ENCODE peak calls at places on chromosomes 11 and 22, in six cellular contexts. One of them, this sample, is unnamed. For H3K27me3, the result is how much of the 10 kb centered on the place peaks cover.

GRCh38 chr11:114846040-114846791 is 167.9 kb downstream of the NXPE2 start:
- DNase-seq in K562: peak
- DNase-seq in stomach: no peak
- DNase-seq in ovary: no peak
- DNase-seq in HCT116: no peak
- DNase-seq in heart left ventricle: peak
- DNase-seq in this sample: no peak

GRCh38 chr11:119892311-119892808 is 163.4 kb upstream of the NECTIN1 start:
- DNase-seq in HCT116: no peak
- DNase-seq in ovary: no peak
- DNase-seq in heart left ventricle: peak
- DNase-seq in stomach: no peak
- DNase-seq in K562: no peak
- DNase-seq in this sample: no peak

GRCh38 chr11:114273071-114273470 is 23.1 kb upstream of the NNMT start:
- DNase-seq in ovary: no peak
- DNase-seq in stomach: no peak
- DNase-seq in heart left ventricle: no peak
- DNase-seq in HCT116: no peak
- DNase-seq in K562: no peak
- DNase-seq in this sample: no peak

GRCh38 chr11:88353835-88354496 is 16.4 kb upstream of the CTSC start:
- DNase-seq in ovary: no peak
- DNase-seq in K562: no peak
- DNase-seq in heart left ventricle: no peak
- DNase-seq in HCT116: no peak
- DNase-seq in stomach: no peak
- DNase-seq in this sample: no peak

GRCh38 chr11:2404735-2405196 is 4.2 kb downstream of the TSSC4 start:
- DNase-seq in stomach: no peak
- DNase-seq in heart left ventricle: no peak
- DNase-seq in HCT116: no peak
- DNase-seq in K562: no peak
- DNase-seq in ovary: no peak
- DNase-seq in this sample: no peak

GRCh38 chr11:762421-763072 is 14.7 kb downstream of the GATD1 start:
- DNase-seq in heart left ventricle: no peak
- DNase-seq in ovary: peak
- DNase-seq in stomach: peak
- DNase-seq in K562: peak
- DNase-seq in HCT116: peak
- DNase-seq in this sample: no peak

GRCh38 chr11:130407978-130408377 is 20.4 kb downstream of the ADAMTS8 start:
- DNase-seq in HCT116: peak
- DNase-seq in heart left ventricle: peak
- DNase-seq in K562: no peak
- DNase-seq in ovary: no peak
- DNase-seq in stomach: no peak
- DNase-seq in this sample: no peak

GRCh38 chr11:87743002-87743401 is 432.2 kb downstream of the RAB38 start:
- DNase-seq in heart left ventricle: no peak
- DNase-seq in K562: no peak
- DNase-seq in HCT116: no peak
- DNase-seq in stomach: no peak
- DNase-seq in ovary: no peak
- DNase-seq in this sample: no peak

GRCh38 chr22:40156001-40156516 is 21.7 kb upstream of the TNRC6B start:
- DNase-seq in stomach: peak
- DNase-seq in K562: peak
- DNase-seq in heart left ventricle: no peak
- DNase-seq in HCT116: peak
- DNase-seq in ovary: no peak
- DNase-seq in this sample: no peak

GRCh38 chr11:113351061-113351460 is 36.5 kb upstream of the ANKK1 start:
- DNase-seq in HCT116: no peak
- DNase-seq in heart left ventricle: no peak
- DNase-seq in ovary: no peak
- DNase-seq in K562: no peak
- DNase-seq in stomach: no peak
- DNase-seq in this sample: no peak

GRCh38 chr11:113286509-113287497 is 27.6 kb upstream of the TTC12 start:
- DNase-seq in K562: no peak
- DNase-seq in HCT116: no peak
- DNase-seq in stomach: no peak
- DNase-seq in ovary: no peak
- DNase-seq in heart left ventricle: no peak
- DNase-seq in this sample: no peak

GRCh38 chr11:96943970-96944369 is 554.2 kb downstream of the JRKL start:
- DNase-seq in K562: no peak
- DNase-seq in ovary: no peak
- DNase-seq in HCT116: no peak
- DNase-seq in stomach: no peak
- DNase-seq in heart left ventricle: no peak
- DNase-seq in this sample: no peak

GRCh38 chr11:70137383-70137782 is 59.3 kb downstream of the ANO1 start:
- DNase-seq in HCT116: no peak
- DNase-seq in heart left ventricle: no peak
- DNase-seq in stomach: no peak
- DNase-seq in K562: no peak
- DNase-seq in ovary: no peak
- DNase-seq in this sample: no peak

GRCh38 chr11:32892355-32893090 is at the start of gene QSER1:
- DNase-seq in stomach: peak
- DNase-seq in K562: peak
- DNase-seq in ovary: peak
- DNase-seq in heart left ventricle: peak
- DNase-seq in HCT116: no peak
- DNase-seq in this sample: no peak

GRCh38 chr11:83007909-83008580 is 63.7 kb downstream of the RAB30 start:
- DNase-seq in HCT116: no peak
- DNase-seq in ovary: peak
- DNase-seq in heart left ventricle: peak
- DNase-seq in stomach: peak
- DNase-seq in K562: peak
- DNase-seq in this sample: no peak

GRCh38 chr22:44881246-44881600 is 128.6 kb downstream of the PHF21B start:
- DNase-seq in K562: no peak
- DNase-seq in heart left ventricle: no peak
- DNase-seq in ovary: no peak
- DNase-seq in HCT116: no peak
- DNase-seq in stomach: no peak
- DNase-seq in this sample: no peak

GRCh38 chr22:22440188-22440587 is 68.4 kb downstream of the ZNF280B start:
- DNase-seq in K562: no peak
- DNase-seq in HCT116: no peak
- DNase-seq in stomach: no peak
- DNase-seq in ovary: no peak
- DNase-seq in heart left ventricle: no peak
- DNase-seq in this sample: no peak

GRCh38 chr11:106961518-106961917 is 56.8 kb downstream of the GUCY1A2 start:
- DNase-seq in heart left ventricle: no peak
- DNase-seq in stomach: no peak
- DNase-seq in K562: no peak
- DNase-seq in ovary: no peak
- DNase-seq in HCT116: no peak
- DNase-seq in this sample: no peak

GRCh38 chr11:102453286-102453797 is 777 bp upstream of the TMEM123 start:
- DNase-seq in K562: no peak
- DNase-seq in ovary: no peak
- DNase-seq in HCT116: no peak
- DNase-seq in heart left ventricle: no peak
- DNase-seq in stomach: no peak
- DNase-seq in this sample: no peak

GRCh38 chr11:15696069-15696468 is 581.3 kb downstream of the INSC start:
- DNase-seq in HCT116: no peak
- DNase-seq in ovary: no peak
- DNase-seq in heart left ventricle: no peak
- DNase-seq in stomach: no peak
- DNase-seq in K562: no peak
- DNase-seq in this sample: no peak

GRCh38 chr22:29901354-29901753 is 18.4 kb downstream of the MTMR3 start:
- DNase-seq in HCT116: no peak
- DNase-seq in K562: no peak
- DNase-seq in heart left ventricle: no peak
- DNase-seq in stomach: no peak
- DNase-seq in ovary: no peak
- DNase-seq in this sample: no peak

GRCh38 chr11:38476808-38477565 is 1879.0 kb upstream of the RAG2 start:
- DNase-seq in heart left ventricle: no peak
- DNase-seq in K562: no peak
- DNase-seq in ovary: no peak
- DNase-seq in stomach: no peak
- DNase-seq in HCT116: no peak
- DNase-seq in this sample: no peak

GRCh38 chr11:19546325-19546724 is 166.3 kb upstream of the NAV2 start:
- DNase-seq in stomach: no peak
- DNase-seq in HCT116: no peak
- DNase-seq in ovary: no peak
- DNase-seq in K562: no peak
- DNase-seq in heart left ventricle: no peak
- DNase-seq in this sample: no peak

DNA sequence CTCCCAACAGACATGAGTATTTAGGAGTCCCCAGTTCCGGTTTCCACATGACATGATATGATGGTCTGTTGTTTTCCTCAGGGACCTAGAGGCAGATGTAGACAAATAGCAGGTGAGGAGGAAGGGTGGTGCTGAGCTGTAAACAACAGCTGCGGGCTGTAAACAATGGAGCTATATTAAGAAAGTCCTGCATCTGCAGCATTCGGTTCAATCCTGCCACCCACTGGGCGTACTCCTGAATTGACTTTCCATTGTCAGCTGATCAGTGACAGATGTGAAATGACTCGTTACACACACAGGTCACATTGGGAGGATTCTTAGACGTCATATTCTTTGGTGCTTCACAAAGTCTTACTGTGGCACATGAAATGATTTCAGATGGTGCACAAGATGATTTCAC is 26.8 kb upstream of the RAG1 start:
- DNase-seq in ovary: no peak
- DNase-seq in heart left ventricle: peak
- DNase-seq in HCT116: peak
- DNase-seq in stomach: peak
- DNase-seq in K562: peak
- DNase-seq in this sample: no peak
- TF ChIP-seq CTCF in ovary: no peak
- TF ChIP-seq CTCF in heart left ventricle: peak
- TF ChIP-seq CTCF in HCT116: peak
- TF ChIP-seq CTCF in stomach: no peak
- TF ChIP-seq CTCF in K562: peak
- TF ChIP-seq CTCF in this sample: no peak

GRCh38 chr11:65609711-65610110 is 4.3 kb downstream of the MAP3K11 start:
- DNase-seq in heart left ventricle: no peak
- DNase-seq in ovary: peak
- DNase-seq in HCT116: no peak
- DNase-seq in K562: no peak
- DNase-seq in stomach: no peak
- DNase-seq in this sample: no peak

GRCh38 chr11:65611028-65611757 is 2.8 kb downstream of the MAP3K11 start:
- DNase-seq in HCT116: no peak
- DNase-seq in K562: no peak
- DNase-seq in ovary: peak
- DNase-seq in heart left ventricle: peak
- DNase-seq in stomach: no peak
- DNase-seq in this sample: no peak

GRCh38 chr11:65606876-65607613 is 7.0 kb downstream of the MAP3K11 start:
- DNase-seq in heart left ventricle: peak
- DNase-seq in ovary: peak
- DNase-seq in HCT116: peak
- DNase-seq in stomach: peak
- DNase-seq in K562: peak
- DNase-seq in this sample: peak

GRCh38 chr11:65607614-65608426 is 6.2 kb downstream of the MAP3K11 start:
- DNase-seq in stomach: no peak
- DNase-seq in heart left ventricle: no peak
- DNase-seq in HCT116: no peak
- DNase-seq in ovary: no peak
- DNase-seq in K562: no peak
- DNase-seq in this sample: no peak

DNA sequence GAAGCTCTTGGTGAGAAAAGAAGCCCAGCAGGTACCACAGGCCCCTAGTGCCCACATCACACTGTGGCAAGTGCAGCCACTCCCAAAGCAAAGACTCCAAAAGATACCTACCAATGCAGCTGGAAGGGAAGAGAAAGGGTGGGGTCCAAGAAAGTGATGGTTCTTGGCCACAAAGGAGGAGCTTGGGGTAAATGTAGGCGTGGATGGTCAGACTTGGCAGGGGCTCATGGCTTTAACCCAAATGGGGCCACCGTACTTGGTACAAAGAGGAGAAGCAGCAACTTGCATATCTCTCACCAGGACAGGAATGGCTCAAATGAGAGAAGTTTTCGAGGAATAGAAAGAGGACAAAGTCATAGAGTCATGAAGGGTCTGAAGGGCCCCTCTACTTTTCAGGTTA is 4.8 kb downstream of the MAP3K11 start:
- DNase-seq in ovary: peak
- DNase-seq in K562: no peak
- DNase-seq in HCT116: no peak
- DNase-seq in heart left ventricle: no peak
- DNase-seq in stomach: no peak
- DNase-seq in this sample: no peak
- H3K27me3 ChIP-seq in ovary: under half
- H3K27me3 ChIP-seq in K562: under half
- H3K27me3 ChIP-seq in HCT116: under half
- H3K27me3 ChIP-seq in heart left ventricle: under half
- H3K27me3 ChIP-seq in stomach: under half
- H3K27me3 ChIP-seq in this sample: under half

GRCh38 chr11:67349036-67349435 is 4.3 kb downstream of the POLD4 start:
- DNase-seq in K562: peak
- DNase-seq in stomach: no peak
- DNase-seq in HCT116: no peak
- DNase-seq in heart left ventricle: no peak
- DNase-seq in ovary: no peak
- DNase-seq in this sample: no peak
- TF ChIP-seq POLR2A in K562: no peak
- TF ChIP-seq POLR2A in stomach: no peak
- TF ChIP-seq POLR2A in HCT116: no peak
- TF ChIP-seq POLR2A in heart left ventricle: no peak
- TF ChIP-seq POLR2A in ovary: no peak
- TF ChIP-seq POLR2A in this sample: no peak

GRCh38 chr22:20550057-20550817 is 42.8 kb downstream of the MED15 start:
- DNase-seq in heart left ventricle: no peak
- DNase-seq in HCT116: no peak
- DNase-seq in ovary: no peak
- DNase-seq in stomach: no peak
- DNase-seq in K562: no peak
- DNase-seq in this sample: no peak

GRCh38 chr22:20552450-20552894 is 45.1 kb downstream of the MED15 start:
- DNase-seq in heart left ventricle: peak
- DNase-seq in HCT116: no peak
- DNase-seq in stomach: peak
- DNase-seq in ovary: peak
- DNase-seq in K562: no peak
- DNase-seq in this sample: no peak

GRCh38 chr22:20550851-20551744 is 43.7 kb downstream of the MED15 start:
- DNase-seq in stomach: no peak
- DNase-seq in HCT116: no peak
- DNase-seq in ovary: peak
- DNase-seq in K562: no peak
- DNase-seq in heart left ventricle: no peak
- DNase-seq in this sample: no peak

GRCh38 chr22:20552913-20553401 is 45.5 kb downstream of the MED15 start:
- DNase-seq in ovary: no peak
- DNase-seq in heart left ventricle: peak
- DNase-seq in stomach: no peak
- DNase-seq in HCT116: no peak
- DNase-seq in K562: no peak
- DNase-seq in this sample: no peak

GRCh38 chr22:20551805-20552449 is 44.5 kb downstream of the MED15 start:
- DNase-seq in K562: no peak
- DNase-seq in HCT116: no peak
- DNase-seq in ovary: no peak
- DNase-seq in stomach: no peak
- DNase-seq in heart left ventricle: peak
- DNase-seq in this sample: no peak
- TF ChIP-seq CTCF in K562: no peak
- TF ChIP-seq CTCF in HCT116: no peak
- TF ChIP-seq CTCF in ovary: no peak
- TF ChIP-seq CTCF in stomach: no peak
- TF ChIP-seq CTCF in heart left ventricle: peak
- TF ChIP-seq CTCF in this sample: peak